ENCODE peak calls at places on chromosomes 7 and 10, in ten cellular contexts. One of them, this sample, is unnamed.

GRCh38 chr7:19621740-19622139 is 87.1 kb downstream of the POLR1F start:
- DNase-seq in T-helper 9 cell: no peak
- DNase-seq in NCI-H1105: no peak
- DNase-seq in Right ventricle myocardium inferior: no peak
- DNase-seq in NCI-H1417: peak
- DNase-seq in NCI-H226: peak
- DNase-seq in tibial nerve: no peak
- DNase-seq in activated CD8-positive, alpha-beta memory T cell treated with anti-CD3 and anti-CD28 coated beads for 24 hours: no peak
- DNase-seq in NCI-H1092: no peak
- DNase-seq in naive thymus-derived CD8-positive, alpha-beta T cell: no peak
- DNase-seq in this sample: no peak

GRCh38 chr10:50990568-50991495 is 83.5 kb upstream of the PRKG1 start:
- DNase-seq in T-helper 9 cell: no peak
- DNase-seq in activated CD8-positive, alpha-beta memory T cell treated with anti-CD3 and anti-CD28 coated beads for 24 hours: no peak
- DNase-seq in NCI-H226: no peak
- DNase-seq in NCI-H1092: no peak
- DNase-seq in NCI-H1417: peak
- DNase-seq in NCI-H1105: no peak
- DNase-seq in Right ventricle myocardium inferior: peak
- DNase-seq in tibial nerve: no peak
- DNase-seq in naive thymus-derived CD8-positive, alpha-beta T cell: no peak
- DNase-seq in this sample: peak

GRCh38 chr7:2474224-2474623 is 2.0 kb downstream of the GRIFIN start:
- DNase-seq in activated CD8-positive, alpha-beta memory T cell treated with anti-CD3 and anti-CD28 coated beads for 24 hours: no peak
- DNase-seq in Right ventricle myocardium inferior: no peak
- DNase-seq in NCI-H1417: no peak
- DNase-seq in naive thymus-derived CD8-positive, alpha-beta T cell: no peak
- DNase-seq in NCI-H1105: no peak
- DNase-seq in T-helper 9 cell: no peak
- DNase-seq in tibial nerve: no peak
- DNase-seq in NCI-H226: no peak
- DNase-seq in NCI-H1092: no peak
- DNase-seq in this sample: no peak

GRCh38 chr7:154231732-154232131 is 179.5 kb downstream of the DPP6 start:
- DNase-seq in naive thymus-derived CD8-positive, alpha-beta T cell: no peak
- DNase-seq in T-helper 9 cell: no peak
- DNase-seq in NCI-H1092: no peak
- DNase-seq in Right ventricle myocardium inferior: no peak
- DNase-seq in tibial nerve: no peak
- DNase-seq in NCI-H1417: no peak
- DNase-seq in activated CD8-positive, alpha-beta memory T cell treated with anti-CD3 and anti-CD28 coated beads for 24 hours: no peak
- DNase-seq in NCI-H1105: no peak
- DNase-seq in NCI-H226: no peak
- DNase-seq in this sample: no peak

GRCh38 chr10:122181055-122181732 is 89.9 kb upstream of the BTBD16 start:
- DNase-seq in tibial nerve: no peak
- DNase-seq in NCI-H1105: no peak
- DNase-seq in NCI-H1092: no peak
- DNase-seq in naive thymus-derived CD8-positive, alpha-beta T cell: no peak
- DNase-seq in T-helper 9 cell: no peak
- DNase-seq in NCI-H226: no peak
- DNase-seq in NCI-H1417: peak
- DNase-seq in activated CD8-positive, alpha-beta memory T cell treated with anti-CD3 and anti-CD28 coated beads for 24 hours: no peak
- DNase-seq in Right ventricle myocardium inferior: no peak
- DNase-seq in this sample: no peak

GRCh38 chr10:63414481-63415260 is 51.1 kb downstream of the JMJD1C start:
- DNase-seq in NCI-H1417: no peak
- DNase-seq in activated CD8-positive, alpha-beta memory T cell treated with anti-CD3 and anti-CD28 coated beads for 24 hours: no peak
- DNase-seq in tibial nerve: no peak
- DNase-seq in NCI-H1092: no peak
- DNase-seq in Right ventricle myocardium inferior: no peak
- DNase-seq in NCI-H226: no peak
- DNase-seq in naive thymus-derived CD8-positive, alpha-beta T cell: no peak
- DNase-seq in NCI-H1105: no peak
- DNase-seq in T-helper 9 cell: no peak
- DNase-seq in this sample: no peak

GRCh38 chr10:49415109-49415508 is 19.2 kb upstream of the DRGX start:
- DNase-seq in NCI-H1092: no peak
- DNase-seq in activated CD8-positive, alpha-beta memory T cell treated with anti-CD3 and anti-CD28 coated beads for 24 hours: no peak
- DNase-seq in Right ventricle myocardium inferior: no peak
- DNase-seq in NCI-H1105: no peak
- DNase-seq in NCI-H1417: no peak
- DNase-seq in tibial nerve: no peak
- DNase-seq in T-helper 9 cell: no peak
- DNase-seq in NCI-H226: no peak
- DNase-seq in naive thymus-derived CD8-positive, alpha-beta T cell: no peak
- DNase-seq in this sample: no peak

GRCh38 chr7:30206942-30207341 is 72.2 kb downstream of the MTURN start:
- DNase-seq in activated CD8-positive, alpha-beta memory T cell treated with anti-CD3 and anti-CD28 coated beads for 24 hours: no peak
- DNase-seq in NCI-H1417: no peak
- DNase-seq in tibial nerve: no peak
- DNase-seq in T-helper 9 cell: no peak
- DNase-seq in Right ventricle myocardium inferior: no peak
- DNase-seq in NCI-H226: no peak
- DNase-seq in naive thymus-derived CD8-positive, alpha-beta T cell: no peak
- DNase-seq in NCI-H1092: no peak
- DNase-seq in NCI-H1105: no peak
- DNase-seq in this sample: no peak

GRCh38 chr10:78741541-78741940 is 327.2 kb upstream of the ZMIZ1 start:
- DNase-seq in NCI-H226: no peak
- DNase-seq in Right ventricle myocardium inferior: no peak
- DNase-seq in NCI-H1092: no peak
- DNase-seq in T-helper 9 cell: no peak
- DNase-seq in tibial nerve: peak
- DNase-seq in NCI-H1417: no peak
- DNase-seq in naive thymus-derived CD8-positive, alpha-beta T cell: no peak
- DNase-seq in NCI-H1105: no peak
- DNase-seq in activated CD8-positive, alpha-beta memory T cell treated with anti-CD3 and anti-CD28 coated beads for 24 hours: no peak
- DNase-seq in this sample: no peak

GRCh38 chr7:144399946-144400345 is 3.5 kb downstream of the NOBOX start:
- DNase-seq in tibial nerve: no peak
- DNase-seq in Right ventricle myocardium inferior: no peak
- DNase-seq in NCI-H1092: no peak
- DNase-seq in activated CD8-positive, alpha-beta memory T cell treated with anti-CD3 and anti-CD28 coated beads for 24 hours: no peak
- DNase-seq in NCI-H1105: no peak
- DNase-seq in NCI-H1417: no peak
- DNase-seq in T-helper 9 cell: no peak
- DNase-seq in naive thymus-derived CD8-positive, alpha-beta T cell: no peak
- DNase-seq in NCI-H226: no peak
- DNase-seq in this sample: no peak

GRCh38 chr7:21806388-21806787 is 139.3 kb downstream of the CDCA7L start:
- DNase-seq in NCI-H1105: no peak
- DNase-seq in NCI-H1092: no peak
- DNase-seq in NCI-H1417: no peak
- DNase-seq in T-helper 9 cell: no peak
- DNase-seq in activated CD8-positive, alpha-beta memory T cell treated with anti-CD3 and anti-CD28 coated beads for 24 hours: no peak
- DNase-seq in naive thymus-derived CD8-positive, alpha-beta T cell: no peak
- DNase-seq in Right ventricle myocardium inferior: no peak
- DNase-seq in NCI-H226: no peak
- DNase-seq in tibial nerve: no peak
- DNase-seq in this sample: no peak

GRCh38 chr7:127751062-127751722 is 99.2 kb downstream of the SND1 start:
- DNase-seq in tibial nerve: no peak
- DNase-seq in naive thymus-derived CD8-positive, alpha-beta T cell: no peak
- DNase-seq in NCI-H1092: no peak
- DNase-seq in activated CD8-positive, alpha-beta memory T cell treated with anti-CD3 and anti-CD28 coated beads for 24 hours: no peak
- DNase-seq in T-helper 9 cell: no peak
- DNase-seq in NCI-H226: peak
- DNase-seq in NCI-H1417: peak
- DNase-seq in Right ventricle myocardium inferior: no peak
- DNase-seq in NCI-H1105: no peak
- DNase-seq in this sample: no peak

GRCh38 chr7:105060394-105060793 is 46.4 kb downstream of the KMT2E start:
- DNase-seq in activated CD8-positive, alpha-beta memory T cell treated with anti-CD3 and anti-CD28 coated beads for 24 hours: no peak
- DNase-seq in naive thymus-derived CD8-positive, alpha-beta T cell: no peak
- DNase-seq in NCI-H1092: no peak
- DNase-seq in tibial nerve: no peak
- DNase-seq in Right ventricle myocardium inferior: no peak
- DNase-seq in NCI-H1417: no peak
- DNase-seq in NCI-H1105: no peak
- DNase-seq in T-helper 9 cell: no peak
- DNase-seq in NCI-H226: no peak
- DNase-seq in this sample: no peak

GRCh38 chr7:75716992-75717626 is 21.6 kb downstream of the HIP1 start:
- DNase-seq in tibial nerve: no peak
- DNase-seq in T-helper 9 cell: no peak
- DNase-seq in NCI-H1417: no peak
- DNase-seq in NCI-H1092: no peak
- DNase-seq in NCI-H226: peak
- DNase-seq in Right ventricle myocardium inferior: no peak
- DNase-seq in naive thymus-derived CD8-positive, alpha-beta T cell: no peak
- DNase-seq in NCI-H1105: no peak
- DNase-seq in activated CD8-positive, alpha-beta memory T cell treated with anti-CD3 and anti-CD28 coated beads for 24 hours: no peak
- DNase-seq in this sample: peak

GRCh38 chr10:4138146-4138721 is 353.2 kb upstream of the KLF6 start:
- DNase-seq in NCI-H1417: no peak
- DNase-seq in NCI-H1092: no peak
- DNase-seq in naive thymus-derived CD8-positive, alpha-beta T cell: no peak
- DNase-seq in Right ventricle myocardium inferior: no peak
- DNase-seq in activated CD8-positive, alpha-beta memory T cell treated with anti-CD3 and anti-CD28 coated beads for 24 hours: no peak
- DNase-seq in T-helper 9 cell: no peak
- DNase-seq in tibial nerve: no peak
- DNase-seq in NCI-H226: no peak
- DNase-seq in NCI-H1105: no peak
- DNase-seq in this sample: no peak

GRCh38 chr10:125375210-125375609 is 214.8 kb upstream of the CTBP2 start:
- DNase-seq in naive thymus-derived CD8-positive, alpha-beta T cell: no peak
- DNase-seq in NCI-H226: no peak
- DNase-seq in NCI-H1092: no peak
- DNase-seq in activated CD8-positive, alpha-beta memory T cell treated with anti-CD3 and anti-CD28 coated beads for 24 hours: no peak
- DNase-seq in T-helper 9 cell: no peak
- DNase-seq in NCI-H1105: no peak
- DNase-seq in Right ventricle myocardium inferior: no peak
- DNase-seq in tibial nerve: no peak
- DNase-seq in NCI-H1417: peak
- DNase-seq in this sample: no peak

GRCh38 chr7:513521-514166 is 6.0 kb downstream of the PDGFA start:
- DNase-seq in naive thymus-derived CD8-positive, alpha-beta T cell: no peak
- DNase-seq in NCI-H1092: no peak
- DNase-seq in NCI-H226: no peak
- DNase-seq in T-helper 9 cell: no peak
- DNase-seq in NCI-H1105: no peak
- DNase-seq in NCI-H1417: no peak
- DNase-seq in tibial nerve: no peak
- DNase-seq in Right ventricle myocardium inferior: no peak
- DNase-seq in activated CD8-positive, alpha-beta memory T cell treated with anti-CD3 and anti-CD28 coated beads for 24 hours: no peak
- DNase-seq in this sample: no peak

GRCh38 chr10:94489976-94490788 is 55.4 kb upstream of the HELLS start:
- DNase-seq in activated CD8-positive, alpha-beta memory T cell treated with anti-CD3 and anti-CD28 coated beads for 24 hours: no peak
- DNase-seq in T-helper 9 cell: no peak
- DNase-seq in NCI-H1417: no peak
- DNase-seq in Right ventricle myocardium inferior: no peak
- DNase-seq in NCI-H226: no peak
- DNase-seq in NCI-H1105: no peak
- DNase-seq in NCI-H1092: no peak
- DNase-seq in tibial nerve: no peak
- DNase-seq in naive thymus-derived CD8-positive, alpha-beta T cell: no peak
- DNase-seq in this sample: no peak

GRCh38 chr7:3683886-3684539 is 383.0 kb downstream of the SDK1 start:
- DNase-seq in T-helper 9 cell: no peak
- DNase-seq in NCI-H1092: no peak
- DNase-seq in NCI-H226: no peak
- DNase-seq in tibial nerve: no peak
- DNase-seq in NCI-H1105: no peak
- DNase-seq in activated CD8-positive, alpha-beta memory T cell treated with anti-CD3 and anti-CD28 coated beads for 24 hours: no peak
- DNase-seq in NCI-H1417: no peak
- DNase-seq in Right ventricle myocardium inferior: no peak
- DNase-seq in naive thymus-derived CD8-positive, alpha-beta T cell: no peak
- DNase-seq in this sample: no peak

GRCh38 chr10:52215745-52216361 is 98.2 kb upstream of the DKK1 start:
- DNase-seq in naive thymus-derived CD8-positive, alpha-beta T cell: peak
- DNase-seq in NCI-H1417: peak
- DNase-seq in NCI-H1105: peak
- DNase-seq in tibial nerve: peak
- DNase-seq in Right ventricle myocardium inferior: no peak
- DNase-seq in NCI-H1092: no peak
- DNase-seq in T-helper 9 cell: peak
- DNase-seq in activated CD8-positive, alpha-beta memory T cell treated with anti-CD3 and anti-CD28 coated beads for 24 hours: no peak
- DNase-seq in NCI-H226: peak
- DNase-seq in this sample: peak

GRCh38 chr10:128744092-128744491 is 617.9 kb upstream of the MKI67 start:
- DNase-seq in NCI-H1092: no peak
- DNase-seq in NCI-H1417: no peak
- DNase-seq in activated CD8-positive, alpha-beta memory T cell treated with anti-CD3 and anti-CD28 coated beads for 24 hours: no peak
- DNase-seq in tibial nerve: no peak
- DNase-seq in Right ventricle myocardium inferior: no peak
- DNase-seq in NCI-H1105: no peak
- DNase-seq in T-helper 9 cell: no peak
- DNase-seq in naive thymus-derived CD8-positive, alpha-beta T cell: no peak
- DNase-seq in NCI-H226: no peak
- DNase-seq in this sample: no peak

GRCh38 chr10:48577158-48577557 is 27.7 kb downstream of the ARHGAP22 start:
- DNase-seq in tibial nerve: no peak
- DNase-seq in NCI-H226: no peak
- DNase-seq in NCI-H1092: no peak
- DNase-seq in activated CD8-positive, alpha-beta memory T cell treated with anti-CD3 and anti-CD28 coated beads for 24 hours: peak
- DNase-seq in Right ventricle myocardium inferior: no peak
- DNase-seq in naive thymus-derived CD8-positive, alpha-beta T cell: no peak
- DNase-seq in NCI-H1105: no peak
- DNase-seq in T-helper 9 cell: no peak
- DNase-seq in NCI-H1417: no peak
- DNase-seq in this sample: no peak

GRCh38 chr10:93204494-93205485 is 131.1 kb downstream of the CYP26A1 start:
- DNase-seq in NCI-H1417: no peak
- DNase-seq in NCI-H1092: no peak
- DNase-seq in T-helper 9 cell: no peak
- DNase-seq in tibial nerve: no peak
- DNase-seq in NCI-H1105: no peak
- DNase-seq in Right ventricle myocardium inferior: no peak
- DNase-seq in naive thymus-derived CD8-positive, alpha-beta T cell: no peak
- DNase-seq in NCI-H226: no peak
- DNase-seq in activated CD8-positive, alpha-beta memory T cell treated with anti-CD3 and anti-CD28 coated beads for 24 hours: no peak
- DNase-seq in this sample: no peak

GRCh38 chr10:94493463-94493862 is 52.1 kb upstream of the HELLS start:
- DNase-seq in naive thymus-derived CD8-positive, alpha-beta T cell: no peak
- DNase-seq in NCI-H1092: no peak
- DNase-seq in NCI-H226: no peak
- DNase-seq in activated CD8-positive, alpha-beta memory T cell treated with anti-CD3 and anti-CD28 coated beads for 24 hours: no peak
- DNase-seq in Right ventricle myocardium inferior: no peak
- DNase-seq in tibial nerve: no peak
- DNase-seq in NCI-H1417: no peak
- DNase-seq in T-helper 9 cell: no peak
- DNase-seq in NCI-H1105: no peak
- DNase-seq in this sample: no peak

GRCh38 chr10:28105561-28105960 is 106.7 kb upstream of the ODAD2 start:
- DNase-seq in NCI-H1092: no peak
- DNase-seq in T-helper 9 cell: no peak
- DNase-seq in naive thymus-derived CD8-positive, alpha-beta T cell: no peak
- DNase-seq in tibial nerve: no peak
- DNase-seq in NCI-H226: no peak
- DNase-seq in Right ventricle myocardium inferior: no peak
- DNase-seq in NCI-H1105: no peak
- DNase-seq in NCI-H1417: no peak
- DNase-seq in activated CD8-positive, alpha-beta memory T cell treated with anti-CD3 and anti-CD28 coated beads for 24 hours: no peak
- DNase-seq in this sample: no peak

GRCh38 chr10:8122970-8123369 is 68.5 kb downstream of the GATA3 start:
- DNase-seq in NCI-H1417: no peak
- DNase-seq in NCI-H1105: no peak
- DNase-seq in tibial nerve: no peak
- DNase-seq in NCI-H1092: no peak
- DNase-seq in Right ventricle myocardium inferior: no peak
- DNase-seq in NCI-H226: no peak
- DNase-seq in naive thymus-derived CD8-positive, alpha-beta T cell: no peak
- DNase-seq in T-helper 9 cell: no peak
- DNase-seq in activated CD8-positive, alpha-beta memory T cell treated with anti-CD3 and anti-CD28 coated beads for 24 hours: no peak
- DNase-seq in this sample: no peak